ENCODE peak calls at places on chromosomes 7 and 10, in four cellular contexts. T, Z, V and F are unnamed samples.

GRCh38 chr10:21146446-21146789 is 249.3 kb upstream of the NEBL start:
- DNase-seq in V (no peak), Z (no peak), T (no peak), F (no peak)

GRCh38 chr7:156460861-156461632 is 179.5 kb upstream of the RNF32 start:
- DNase-seq in V (no peak), Z (no peak), T (no peak), F (no peak)

GRCh38 chr7:43196379-43196778 is 83.9 kb downstream of the HECW1 start:
- DNase-seq in T (no peak), Z (no peak), V (no peak), F (no peak)

GRCh38 chr7:44978511-44979366 is at the start of gene MYO1G:
- DNase-seq in T (peak), V (no peak), Z (peak), F (peak)

GRCh38 chr10:130377986-130378545 is 241.9 kb downstream of the GLRX3 start:
- DNase-seq in Z (no peak), V (no peak), T (no peak), F (no peak)

GRCh38 chr10:43262043-43262901 is 4.6 kb downstream of the RASGEF1A start:
- DNase-seq in T (no peak), Z (no peak), V (peak), F (no peak)

GRCh38 chr7:75823198-75823910 is 9.7 kb upstream of the CCL24 start:
- DNase-seq in T (no peak), V (no peak), Z (no peak), F (no peak)

GRCh38 chr7:131111081-131111576 is 216.5 kb upstream of the MKLN1 start:
- DNase-seq in T (no peak), V (no peak), Z (no peak), F (peak)

DNA sequence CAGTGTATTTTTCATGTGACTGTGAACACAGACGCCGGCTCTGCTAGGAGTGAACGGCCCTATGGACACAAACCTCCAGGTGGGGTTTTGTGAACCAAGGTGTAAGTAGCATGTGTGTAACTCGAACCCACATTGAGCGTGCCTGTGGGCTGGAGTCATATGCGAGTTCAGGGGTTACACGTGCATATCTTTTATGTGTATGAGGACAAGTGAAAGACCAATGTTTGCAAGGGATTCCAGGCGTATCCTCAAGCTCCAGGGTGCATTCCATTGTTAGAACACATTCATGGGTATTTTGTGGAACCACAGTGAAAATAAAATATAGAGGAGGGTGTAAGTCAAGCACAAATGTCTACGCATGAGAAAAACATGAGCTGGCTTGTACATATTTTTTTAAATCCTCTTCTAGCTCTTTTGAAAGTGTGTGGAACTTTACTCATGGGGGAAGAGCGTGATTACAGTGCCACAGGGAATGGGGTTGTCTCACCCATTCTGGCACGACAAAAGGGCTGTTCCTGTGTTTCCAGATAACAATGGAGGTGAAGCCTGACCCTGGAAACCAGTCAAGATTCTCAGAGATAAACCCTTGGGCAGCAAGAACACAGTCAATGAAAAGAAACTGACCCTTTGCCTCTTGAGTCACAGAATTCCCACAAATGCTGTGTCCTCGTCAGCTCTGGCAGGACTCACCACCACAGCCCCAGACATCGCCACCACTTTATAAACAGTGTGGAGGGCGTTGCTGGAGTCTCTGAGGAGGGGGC is 37.0 kb upstream of the GOT1 start:
- DNase-seq in V (no peak), T (no peak), Z (no peak), F (no peak)
- TF ChIP-seq CTCF in V (no peak), T (no peak), Z (no peak), F (no peak)

GRCh38 chr10:96321822-96322221 is 17.6 kb downstream of the DNTT start:
- DNase-seq in V (no peak), T (no peak), Z (no peak), F (no peak)
- TF ChIP-seq CTCF in V (no peak), T (no peak), Z (peak), F (no peak)

GRCh38 chr7:129832282-129832681 is 120.5 kb downstream of the UBE2H start:
- DNase-seq in Z (no peak), T (no peak), V (no peak), F (no peak)

GRCh38 chr7:129830949-129831348 is 121.8 kb downstream of the UBE2H start:
- DNase-seq in V (no peak), Z (no peak), T (no peak), F (no peak)

GRCh38 chr7:129829677-129830631 is 122.8 kb downstream of the UBE2H start:
- DNase-seq in T (peak), V (peak), Z (peak), F (peak)

GRCh38 chr7:129832701-129833227 is 120.0 kb downstream of the UBE2H start:
- DNase-seq in V (no peak), T (no peak), Z (no peak), F (no peak)

DNA sequence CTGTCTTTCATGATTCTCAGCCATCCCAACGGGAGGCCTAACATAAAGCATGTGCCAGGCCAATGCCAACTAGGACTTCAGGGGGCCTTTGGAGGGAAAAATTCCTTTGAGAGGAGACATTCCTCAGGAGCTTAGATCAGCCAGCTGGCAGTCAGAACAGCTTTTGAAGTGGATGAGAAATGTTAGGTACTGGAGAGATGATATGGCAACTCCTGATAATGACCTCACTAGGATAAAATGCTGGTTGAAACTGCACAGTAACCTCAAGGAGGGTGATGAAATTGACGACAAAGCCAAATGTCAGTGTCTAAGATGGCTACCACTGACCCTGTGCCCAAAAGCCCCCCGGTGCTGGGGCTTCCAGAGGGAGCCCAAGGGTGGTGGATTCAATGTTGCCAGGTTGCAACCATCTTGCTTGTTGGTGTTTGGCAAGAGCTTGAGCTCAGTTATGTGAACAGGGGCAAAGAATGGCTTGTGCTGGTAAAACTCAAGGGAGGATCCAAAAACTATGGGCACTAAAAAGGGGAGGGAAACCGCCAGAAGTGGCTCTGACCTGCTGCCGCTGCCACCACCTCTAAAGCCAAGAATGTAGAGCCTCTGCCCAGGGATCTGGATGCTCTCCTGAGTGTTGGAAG is 121.2 kb downstream of the UBE2H start:
- DNase-seq in Z (no peak), T (no peak), V (no peak), F (no peak)
- TF ChIP-seq CTCF in Z (no peak), T (no peak), V (no peak), F (no peak)

GRCh38 chr10:57579926-57580325 is 687.8 kb downstream of the IPMK start:
- DNase-seq in Z (no peak), T (no peak), V (no peak), F (peak)
- TF ChIP-seq CTCF in Z (peak), T (peak), V (peak), F (no peak)

DNA sequence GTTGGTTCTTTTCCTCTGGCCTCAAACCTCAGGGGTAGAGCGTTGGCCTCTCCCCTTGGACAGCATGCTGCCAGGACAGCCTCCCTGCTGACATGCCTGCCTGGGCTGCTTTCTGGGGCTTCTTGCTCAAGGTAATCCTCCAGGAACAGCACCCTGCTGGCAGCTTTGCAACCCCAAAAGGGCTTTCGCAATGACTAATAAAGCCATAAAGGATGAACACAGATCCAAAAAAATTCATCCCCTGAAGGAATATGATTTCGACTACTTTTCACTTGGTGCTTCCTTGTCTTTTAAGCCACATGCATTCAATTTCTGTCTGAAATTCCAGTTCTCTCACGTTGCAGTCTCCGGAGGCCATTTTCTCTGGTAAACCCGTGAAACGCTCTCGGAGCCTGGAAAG is 15.1 kb upstream of the SH3PXD2A start:
- DNase-seq in V (no peak), Z (no peak), T (peak), F (no peak)
- TF ChIP-seq CTCF in V (no peak), Z (no peak), T (no peak), F (no peak)

DNA sequence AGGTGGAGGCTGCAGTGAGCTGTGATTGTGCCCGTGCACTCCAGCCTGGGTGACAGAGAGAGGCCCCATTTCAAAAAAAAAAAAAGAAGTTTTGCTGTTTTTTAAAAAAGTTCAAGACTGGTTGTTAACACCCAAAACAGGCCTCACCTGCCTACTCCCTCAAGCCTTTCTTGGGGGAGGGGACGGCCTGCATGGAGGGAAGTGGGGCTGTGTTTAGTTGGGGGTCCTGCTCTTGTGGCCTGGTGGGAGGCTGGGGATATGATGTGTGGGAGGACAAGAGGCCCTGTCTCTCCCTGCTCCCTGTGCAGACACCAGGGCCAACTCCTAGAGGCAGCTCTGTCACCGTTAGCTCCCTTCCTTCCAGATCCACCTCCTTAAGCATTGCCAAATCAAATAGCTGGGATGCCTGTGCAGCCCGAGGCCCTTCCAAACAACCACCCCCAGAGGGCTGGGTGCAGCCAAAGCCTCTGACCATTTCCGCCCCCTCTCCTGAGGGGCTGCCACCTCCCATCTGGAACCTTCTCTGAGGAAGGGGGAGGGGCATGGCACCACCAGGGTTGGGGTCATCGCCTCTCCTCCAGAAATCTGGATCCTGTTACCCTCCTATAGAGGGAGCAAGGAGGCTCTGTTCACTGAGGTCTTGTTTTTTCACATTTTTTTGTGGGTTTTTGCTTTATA is 32.9 kb upstream of the ANKRD2 start:
- DNase-seq in V (no peak), Z (no peak), T (peak), F (no peak)
- TF ChIP-seq CTCF in V (no peak), Z (no peak), T (no peak), F (no peak)

GRCh38 chr7:15326044-15326644 is 235.7 kb downstream of the AGMO start:
- DNase-seq in T (no peak), Z (no peak), V (no peak), F (peak)
- TF ChIP-seq CTCF in T (peak), Z (peak), V (peak), F (no peak)

GRCh38 chr10:99854860-99855259 is 72.4 kb downstream of the ABCC2 start:
- DNase-seq in T (no peak), Z (no peak), V (no peak), F (no peak)

GRCh38 chr10:99855479-99856071 is 73.1 kb downstream of the ABCC2 start:
- DNase-seq in V (no peak), T (no peak), Z (no peak), F (no peak)

GRCh38 chr10:99860466-99860865 is 78.0 kb downstream of the ABCC2 start:
- DNase-seq in Z (no peak), V (no peak), T (no peak), F (no peak)

GRCh38 chr10:99858849-99859248 is 76.4 kb downstream of the ABCC2 start:
- DNase-seq in T (no peak), V (no peak), Z (no peak), F (no peak)

GRCh38 chr10:99859585-99859984 is 77.1 kb downstream of the ABCC2 start:
- DNase-seq in T (no peak), Z (no peak), V (no peak), F (no peak)
- TF ChIP-seq CTCF in T (no peak), Z (peak), V (peak), F (peak)

DNA sequence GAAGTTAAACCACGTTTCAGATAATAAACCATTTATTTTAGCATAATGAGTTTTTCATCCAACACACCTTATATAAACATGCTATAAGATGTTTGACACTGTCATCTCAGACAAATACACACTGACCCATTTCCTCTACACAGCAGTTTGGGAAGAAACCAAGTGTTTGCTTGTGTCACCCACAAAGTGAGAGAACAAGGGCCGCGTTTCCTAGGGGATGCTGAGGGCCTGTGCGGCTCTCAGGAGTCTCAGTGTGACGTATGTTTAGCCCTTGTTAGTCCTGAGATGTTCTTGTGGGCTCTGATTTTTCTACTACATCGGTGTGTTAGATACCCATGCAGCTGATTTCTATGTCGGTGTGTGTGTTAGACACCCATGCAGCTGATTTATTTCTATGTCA is 266.3 kb downstream of the DIP2C start:
- DNase-seq in Z (no peak), T (no peak), V (no peak), F (no peak)
- TF ChIP-seq CTCF in Z (no peak), T (no peak), V (no peak), F (no peak)